ENCODE peak calls at places on chromosomes 3 and 15, in nine cellular contexts. U is stimulated activated CD4-positive, alpha-beta T cell treated with anti-CD3 and anti-CD28 coated beads, Interleukin-4, amount 100 ng/mL, for 1 hour; V is HFF-Myc; H is AML-193; I is DMS153; A is psoas muscle; S is D341Med; E is lung; Z is choroid plexus epithelial cell. J is an unnamed sample.

GRCh38 chr3:64623125-64623524 is 64.7 kb downstream of the ADAMTS9 start:
- DNase-seq in I (no peak), U (no peak), A (no peak), E (no peak), V (no peak), Z (peak; percentile 11), H (no peak), S (no peak), J (no peak)

GRCh38 chr3:159634414-159634813 is 354.2 kb upstream of the IL12A start:
- DNase-seq in I (no peak), E (no peak), Z (peak; percentile 52), V (no peak), S (no peak), A (no peak), H (no peak), U (no peak), J (no peak)

GRCh38 chr3:84439476-84439875 is 519.3 kb upstream of the CADM2 start:
- DNase-seq in I (no peak), A (no peak), H (no peak), E (no peak), Z (no peak), U (no peak), S (no peak), V (no peak), J (no peak)

GRCh38 chr3:40505599-40506462 is at the start of gene ZNF620:
- DNase-seq in V (no peak), U (peak; percentile 50), H (peak; percentile 40), I (peak; percentile 64), S (peak; percentile 94), E (peak; percentile 84), Z (peak; percentile 53), A (peak; percentile 75), J (no peak)

GRCh38 chr15:77081971-77082370 is 11.1 kb upstream of the TSPAN3 start:
- DNase-seq in A (no peak), V (no peak), S (no peak), U (no peak), I (no peak), H (no peak), Z (no peak), E (no peak), J (no peak)

GRCh38 chr3:102483556-102483955 is 48.7 kb downstream of the ZPLD1 start:
- DNase-seq in Z (no peak), I (no peak), H (no peak), A (no peak), E (no peak), V (no peak), U (no peak), S (no peak), J (no peak)

GRCh38 chr3:98500019-98500418 is 2.5 kb downstream of the OR5K2 start:
- DNase-seq in Z (no peak), V (no peak), H (no peak), A (no peak), U (no peak), S (no peak), I (no peak), E (no peak), J (no peak)

GRCh38 chr3:53806182-53807116 is 39.8 kb downstream of the CHDH start:
- DNase-seq in H (no peak), Z (peak; percentile 39), A (no peak), S (no peak), E (no peak), I (no peak), U (no peak), V (no peak), J (peak; percentile 54)

J was measured in BJ.